ENCODE peak calls at places on chromosomes 4 and X, in seven cellular contexts. One of them, this sample, is unnamed. For H3K4me1, the result is how much of the 10 kb centered on the place peaks cover.

GRCh38 chrX:119573840-119574393 is 446 bp upstream of the UBE2A start:
- DNase-seq in prostate gland: no peak
- DNase-seq in heart left ventricle: peak
- DNase-seq in sigmoid colon: peak
- DNase-seq in DND-41: no peak
- DNase-seq in PC-3: peak
- DNase-seq in suprapubic skin: peak
- DNase-seq in this sample: peak

GRCh38 chr4:121454251-121454979 is 73.6 kb upstream of the QRFPR start:
- DNase-seq in heart left ventricle: no peak
- DNase-seq in PC-3: no peak
- DNase-seq in suprapubic skin: no peak
- DNase-seq in sigmoid colon: no peak
- DNase-seq in prostate gland: no peak
- DNase-seq in DND-41: no peak
- DNase-seq in this sample: no peak

GRCh38 chr4:76585897-76586360 is 150.9 kb downstream of the SHROOM3 start:
- DNase-seq in prostate gland: peak
- DNase-seq in heart left ventricle: peak
- DNase-seq in PC-3: peak
- DNase-seq in DND-41: no peak
- DNase-seq in suprapubic skin: peak
- DNase-seq in sigmoid colon: peak
- DNase-seq in this sample: peak

GRCh38 chrX:115560978-115561604 is at the start of gene PLS3:
- DNase-seq in PC-3: peak
- DNase-seq in suprapubic skin: peak
- DNase-seq in DND-41: no peak
- DNase-seq in heart left ventricle: peak
- DNase-seq in sigmoid colon: peak
- DNase-seq in prostate gland: peak
- DNase-seq in this sample: peak

GRCh38 chr4:128653514-128654420 is 155.7 kb upstream of the JADE1 start:
- DNase-seq in sigmoid colon: peak
- DNase-seq in heart left ventricle: peak
- DNase-seq in prostate gland: peak
- DNase-seq in DND-41: no peak
- DNase-seq in PC-3: no peak
- DNase-seq in suprapubic skin: no peak
- DNase-seq in this sample: peak

GRCh38 chr4:60683953-60684352 is 516.2 kb upstream of the ADGRL3 start:
- DNase-seq in suprapubic skin: no peak
- DNase-seq in sigmoid colon: no peak
- DNase-seq in DND-41: no peak
- DNase-seq in prostate gland: no peak
- DNase-seq in heart left ventricle: no peak
- DNase-seq in PC-3: peak
- DNase-seq in this sample: no peak

GRCh38 chrX:153587342-153587741 is 11.6 kb downstream of the CCNQ start:
- DNase-seq in heart left ventricle: no peak
- DNase-seq in suprapubic skin: no peak
- DNase-seq in sigmoid colon: no peak
- DNase-seq in DND-41: no peak
- DNase-seq in PC-3: no peak
- DNase-seq in prostate gland: no peak
- DNase-seq in this sample: no peak

GRCh38 chrX:150361777-150362351 is 1.3 kb upstream of the MAMLD1 start:
- DNase-seq in suprapubic skin: no peak
- DNase-seq in DND-41: no peak
- DNase-seq in PC-3: peak
- DNase-seq in heart left ventricle: peak
- DNase-seq in prostate gland: no peak
- DNase-seq in sigmoid colon: peak
- DNase-seq in this sample: peak

GRCh38 chr4:113760852-113761681 is 471 bp downstream of the CAMK2D start:
- DNase-seq in DND-41: peak
- DNase-seq in heart left ventricle: peak
- DNase-seq in sigmoid colon: peak
- DNase-seq in prostate gland: peak
- DNase-seq in PC-3: peak
- DNase-seq in suprapubic skin: peak
- DNase-seq in this sample: peak

GRCh38 chr4:7414046-7414445 is 20.7 kb downstream of the PSAPL1 start:
- DNase-seq in DND-41: no peak
- DNase-seq in PC-3: no peak
- DNase-seq in prostate gland: no peak
- DNase-seq in heart left ventricle: no peak
- DNase-seq in suprapubic skin: peak
- DNase-seq in sigmoid colon: peak
- DNase-seq in this sample: peak

GRCh38 chr4:14301993-14302392 is 674.5 kb upstream of the BOD1L1 start:
- DNase-seq in DND-41: no peak
- DNase-seq in heart left ventricle: no peak
- DNase-seq in sigmoid colon: no peak
- DNase-seq in prostate gland: no peak
- DNase-seq in PC-3: no peak
- DNase-seq in suprapubic skin: no peak
- DNase-seq in this sample: no peak

GRCh38 chrX:48002929-48003328 is 860 bp downstream of the ZNF182 start:
- DNase-seq in sigmoid colon: no peak
- DNase-seq in prostate gland: no peak
- DNase-seq in suprapubic skin: no peak
- DNase-seq in PC-3: no peak
- DNase-seq in heart left ventricle: no peak
- DNase-seq in DND-41: no peak
- DNase-seq in this sample: no peak

GRCh38 chrX:137479394-137479793 is 86.5 kb upstream of the ZIC3 start:
- DNase-seq in suprapubic skin: no peak
- DNase-seq in prostate gland: no peak
- DNase-seq in PC-3: no peak
- DNase-seq in sigmoid colon: no peak
- DNase-seq in DND-41: no peak
- DNase-seq in heart left ventricle: no peak
- DNase-seq in this sample: peak

GRCh38 chr4:37837446-37837845 is 11.0 kb downstream of the PGM2 start:
- DNase-seq in prostate gland: no peak
- DNase-seq in DND-41: no peak
- DNase-seq in sigmoid colon: no peak
- DNase-seq in heart left ventricle: no peak
- DNase-seq in suprapubic skin: no peak
- DNase-seq in PC-3: peak
- DNase-seq in this sample: no peak

GRCh38 chr4:183658362-183659028 is 490 bp downstream of the RWDD4 start:
- DNase-seq in prostate gland: no peak
- DNase-seq in heart left ventricle: peak
- DNase-seq in suprapubic skin: no peak
- DNase-seq in sigmoid colon: peak
- DNase-seq in DND-41: no peak
- DNase-seq in PC-3: peak
- DNase-seq in this sample: peak

GRCh38 chr4:15809058-15809457 is 30.9 kb downstream of the CD38 start:
- DNase-seq in suprapubic skin: no peak
- DNase-seq in heart left ventricle: no peak
- DNase-seq in PC-3: no peak
- DNase-seq in sigmoid colon: no peak
- DNase-seq in DND-41: no peak
- DNase-seq in prostate gland: no peak
- DNase-seq in this sample: no peak

GRCh38 chr4:154189346-154189745 is 302.3 kb downstream of the DCHS2 start:
- DNase-seq in sigmoid colon: no peak
- DNase-seq in PC-3: peak
- DNase-seq in heart left ventricle: no peak
- DNase-seq in prostate gland: no peak
- DNase-seq in suprapubic skin: no peak
- DNase-seq in DND-41: no peak
- DNase-seq in this sample: no peak
- H3K4me1 ChIP-seq in sigmoid colon: under half
- H3K4me1 ChIP-seq in PC-3: under half
- H3K4me1 ChIP-seq in heart left ventricle: under half
- H3K4me1 ChIP-seq in prostate gland: under half
- H3K4me1 ChIP-seq in suprapubic skin: under half
- H3K4me1 ChIP-seq in DND-41: under half
- H3K4me1 ChIP-seq in this sample: under half

GRCh38 chr4:25861422-25861926 is 1.3 kb downstream of the SEL1L3 start:
- DNase-seq in PC-3: peak
- DNase-seq in heart left ventricle: no peak
- DNase-seq in DND-41: no peak
- DNase-seq in suprapubic skin: no peak
- DNase-seq in sigmoid colon: no peak
- DNase-seq in prostate gland: no peak
- DNase-seq in this sample: no peak

GRCh38 chr4:25863906-25864418 is 1.2 kb upstream of the SEL1L3 start:
- DNase-seq in DND-41: no peak
- DNase-seq in PC-3: no peak
- DNase-seq in prostate gland: no peak
- DNase-seq in suprapubic skin: no peak
- DNase-seq in sigmoid colon: no peak
- DNase-seq in heart left ventricle: no peak
- DNase-seq in this sample: no peak

GRCh38 chr4:25862411-25863346 is at the start of gene SEL1L3:
- DNase-seq in sigmoid colon: no peak
- DNase-seq in DND-41: no peak
- DNase-seq in suprapubic skin: no peak
- DNase-seq in heart left ventricle: peak
- DNase-seq in PC-3: peak
- DNase-seq in prostate gland: peak
- DNase-seq in this sample: peak

GRCh38 chr4:25861951-25862410 is 807 bp downstream of the SEL1L3 start:
- DNase-seq in heart left ventricle: no peak
- DNase-seq in suprapubic skin: no peak
- DNase-seq in PC-3: peak
- DNase-seq in sigmoid colon: no peak
- DNase-seq in prostate gland: peak
- DNase-seq in DND-41: no peak
- DNase-seq in this sample: peak

GRCh38 chr4:25863347-25863784 is 578 bp upstream of the SEL1L3 start:
- DNase-seq in PC-3: peak
- DNase-seq in sigmoid colon: no peak
- DNase-seq in heart left ventricle: no peak
- DNase-seq in DND-41: no peak
- DNase-seq in suprapubic skin: no peak
- DNase-seq in prostate gland: no peak
- DNase-seq in this sample: peak
- TF ChIP-seq CTCF in PC-3: peak
- TF ChIP-seq CTCF in sigmoid colon: no peak
- TF ChIP-seq CTCF in heart left ventricle: no peak
- TF ChIP-seq CTCF in DND-41: no peak
- TF ChIP-seq CTCF in suprapubic skin: no peak
- TF ChIP-seq CTCF in prostate gland: no peak
- TF ChIP-seq CTCF in this sample: peak

DNA sequence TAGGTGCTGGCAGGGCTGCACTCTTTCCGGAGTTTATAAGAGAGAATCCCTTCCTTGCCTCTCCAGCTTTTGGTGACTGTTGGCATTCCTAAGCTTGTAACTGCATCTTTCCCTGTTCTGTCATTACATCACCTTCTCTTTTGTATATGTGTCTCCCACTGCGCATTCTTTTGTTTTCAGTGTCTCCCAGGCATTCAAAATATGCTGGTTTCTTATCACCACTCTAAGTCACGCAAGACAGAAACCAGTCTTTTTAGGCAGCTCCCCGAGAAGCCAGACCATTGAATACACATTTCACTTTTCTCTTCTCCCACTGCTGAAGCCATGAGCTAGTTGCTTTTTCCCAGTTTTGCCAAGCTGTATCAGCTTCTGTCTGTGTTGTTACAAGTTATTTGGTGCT is 71.0 kb downstream of the LAS1L start:
- DNase-seq in prostate gland: no peak
- DNase-seq in sigmoid colon: no peak
- DNase-seq in DND-41: no peak
- DNase-seq in suprapubic skin: no peak
- DNase-seq in heart left ventricle: no peak
- DNase-seq in PC-3: no peak
- DNase-seq in this sample: no peak
- H3K27ac ChIP-seq in prostate gland: no peak
- H3K27ac ChIP-seq in sigmoid colon: no peak
- H3K27ac ChIP-seq in DND-41: no peak
- H3K27ac ChIP-seq in suprapubic skin: no peak
- H3K27ac ChIP-seq in heart left ventricle: no peak
- H3K27ac ChIP-seq in PC-3: no peak
- H3K27ac ChIP-seq in this sample: no peak

GRCh38 chr4:149923736-149924135 is 108.1 kb upstream of the IQCM start:
- DNase-seq in DND-41: no peak
- DNase-seq in suprapubic skin: no peak
- DNase-seq in heart left ventricle: no peak
- DNase-seq in PC-3: no peak
- DNase-seq in sigmoid colon: no peak
- DNase-seq in prostate gland: no peak
- DNase-seq in this sample: no peak
- H3K4me1 ChIP-seq in DND-41: under half
- H3K4me1 ChIP-seq in suprapubic skin: under half
- H3K4me1 ChIP-seq in heart left ventricle: under half
- H3K4me1 ChIP-seq in PC-3: under half
- H3K4me1 ChIP-seq in sigmoid colon: under half
- H3K4me1 ChIP-seq in prostate gland: under half
- H3K4me1 ChIP-seq in this sample: under half

GRCh38 chr4:180557348-180557747 is 1685.9 kb upstream of the TENM3 start:
- DNase-seq in sigmoid colon: no peak
- DNase-seq in heart left ventricle: no peak
- DNase-seq in suprapubic skin: no peak
- DNase-seq in PC-3: peak
- DNase-seq in prostate gland: no peak
- DNase-seq in DND-41: no peak
- DNase-seq in this sample: no peak
- TF ChIP-seq CTCF in sigmoid colon: no peak
- TF ChIP-seq CTCF in heart left ventricle: no peak
- TF ChIP-seq CTCF in suprapubic skin: no peak
- TF ChIP-seq CTCF in PC-3: peak
- TF ChIP-seq CTCF in prostate gland: no peak
- TF ChIP-seq CTCF in DND-41: peak
- TF ChIP-seq CTCF in this sample: no peak

DNA sequence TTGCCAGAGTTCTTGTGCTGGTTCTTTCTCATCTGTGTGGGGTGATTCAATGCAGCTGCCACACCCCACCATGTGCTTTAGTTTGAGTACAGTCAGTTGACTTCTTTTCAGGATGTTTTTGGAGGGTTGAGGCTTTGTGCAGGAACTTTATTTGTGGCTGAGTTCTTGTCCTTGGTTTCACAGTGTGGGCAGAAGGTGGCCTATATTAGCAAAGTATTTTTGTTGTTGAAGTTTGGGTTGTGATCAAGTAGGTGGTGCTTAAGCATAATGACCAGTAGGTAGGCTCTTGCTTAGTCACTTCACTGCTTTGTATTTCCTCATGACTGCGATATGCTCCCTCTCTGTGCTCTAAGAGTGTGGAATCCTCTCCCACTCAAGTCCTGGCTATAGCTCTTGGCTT is 80.3 kb downstream of the ARHGAP24 start:
- DNase-seq in DND-41: no peak
- DNase-seq in sigmoid colon: no peak
- DNase-seq in heart left ventricle: no peak
- DNase-seq in PC-3: no peak
- DNase-seq in prostate gland: no peak
- DNase-seq in suprapubic skin: no peak
- DNase-seq in this sample: no peak
- H3K27ac ChIP-seq in DND-41: no peak
- H3K27ac ChIP-seq in sigmoid colon: no peak
- H3K27ac ChIP-seq in heart left ventricle: no peak
- H3K27ac ChIP-seq in PC-3: no peak
- H3K27ac ChIP-seq in prostate gland: no peak
- H3K27ac ChIP-seq in suprapubic skin: no peak
- H3K27ac ChIP-seq in this sample: no peak

This sample was measured in body of pancreas.